ENCODE peak calls at places on chromosomes 3 and 15, in nine cellular contexts. R, F, L, D, N, J, M, C and I are unnamed samples.

GRCh38 chr3:186166036-186166435 is 57.1 kb upstream of the ETV5 start:
- DNase-seq in R (no peak), F (no peak), L (no peak), D (no peak), N (no peak), J (no peak), M (no peak), C (no peak), I (no peak)

GRCh38 chr15:101505610-101506337 is 16.3 kb upstream of the PCSK6 start:
- DNase-seq in R (no peak), F (no peak), L (no peak), D (no peak), N (no peak), J (no peak), M (no peak), C (no peak), I (no peak)

GRCh38 chr15:89163271-89164055 is 57.9 kb downstream of the RLBP1 start:
- DNase-seq in R (no peak), F (no peak), L (no peak), D (no peak), N (no peak), J (no peak), M (no peak), C (no peak), I (no peak)

GRCh38 chr3:87333393-87333892 is 57.1 kb upstream of the POU1F1 start:
- DNase-seq in R (no peak), F (peak; percentile 73), L (no peak), D (peak; percentile 98), N (peak; percentile 59), J (peak; percentile 44), M (no peak), C (no peak), I (no peak)

GRCh38 chr15:50145451-50145872 is 26.4 kb upstream of the ATP8B4 start:
- DNase-seq in R (peak; percentile 67), F (no peak), L (no peak), D (peak; percentile 84), N (peak; percentile 79), J (no peak), M (no peak), C (peak; percentile 16), I (peak; percentile 91)

GRCh38 chr15:74988007-74988800 is 7.2 kb upstream of the SCAMP5 start:
- DNase-seq in R (peak; percentile 51), F (no peak), L (no peak), D (peak; percentile 78), N (no peak), J (peak; percentile 50), M (peak; percentile 71), C (no peak), I (peak; percentile 68)

GRCh38 chr15:73632670-73633058 is 525 bp downstream of the NPTN start:
- DNase-seq in R (no peak), F (no peak), L (peak; percentile 58), D (no peak), N (no peak), J (no peak), M (peak; percentile 92), C (no peak), I (no peak)

GRCh38 chr15:71295242-71296031 is 180.2 kb downstream of the THSD4 start:
- DNase-seq in R (no peak), F (peak; percentile 99), L (no peak), D (peak; percentile 99), N (peak; percentile 99), J (peak; percentile 35), M (no peak), C (no peak), I (no peak)

GRCh38 chr3:141414141-141414689 is 45.9 kb downstream of the ZBTB38 start:
- DNase-seq in R (no peak), F (peak; percentile 76), L (no peak), D (no peak), N (peak; percentile 88), J (no peak), M (no peak), C (no peak), I (no peak)

DNA sequence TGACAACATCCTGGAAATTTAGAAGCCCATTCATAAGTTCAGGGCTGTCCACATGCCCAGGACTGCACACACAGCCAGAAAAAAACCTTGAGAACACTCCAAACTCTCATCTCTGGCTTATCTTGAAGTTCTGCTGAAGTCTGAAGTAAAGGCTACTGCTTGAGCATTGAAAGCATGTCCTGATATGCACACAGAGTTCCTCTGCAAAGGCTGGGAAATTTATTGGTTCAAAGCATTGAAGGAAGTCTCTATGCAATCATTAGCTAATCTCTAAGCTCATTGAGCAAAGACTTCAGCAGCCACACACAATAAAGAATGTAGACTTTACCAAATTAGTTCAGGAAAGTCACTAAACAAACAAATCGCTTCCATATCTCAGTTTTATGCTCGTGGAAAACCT is 162.0 kb upstream of the STT3B start:
- DNase-seq in R (no peak), F (no peak), L (no peak), D (no peak), N (no peak), J (no peak), M (no peak), C (no peak), I (peak; percentile 23)
- H3K4me3 ChIP-seq in R (no peak overlapping the region), F (no peak overlapping the region), L (no peak overlapping the region), D (no peak overlapping the region), N (no peak overlapping the region), J (no peak overlapping the region), M (no peak overlapping the region), C (no peak overlapping the region), I (no peak overlapping the region)

DNA sequence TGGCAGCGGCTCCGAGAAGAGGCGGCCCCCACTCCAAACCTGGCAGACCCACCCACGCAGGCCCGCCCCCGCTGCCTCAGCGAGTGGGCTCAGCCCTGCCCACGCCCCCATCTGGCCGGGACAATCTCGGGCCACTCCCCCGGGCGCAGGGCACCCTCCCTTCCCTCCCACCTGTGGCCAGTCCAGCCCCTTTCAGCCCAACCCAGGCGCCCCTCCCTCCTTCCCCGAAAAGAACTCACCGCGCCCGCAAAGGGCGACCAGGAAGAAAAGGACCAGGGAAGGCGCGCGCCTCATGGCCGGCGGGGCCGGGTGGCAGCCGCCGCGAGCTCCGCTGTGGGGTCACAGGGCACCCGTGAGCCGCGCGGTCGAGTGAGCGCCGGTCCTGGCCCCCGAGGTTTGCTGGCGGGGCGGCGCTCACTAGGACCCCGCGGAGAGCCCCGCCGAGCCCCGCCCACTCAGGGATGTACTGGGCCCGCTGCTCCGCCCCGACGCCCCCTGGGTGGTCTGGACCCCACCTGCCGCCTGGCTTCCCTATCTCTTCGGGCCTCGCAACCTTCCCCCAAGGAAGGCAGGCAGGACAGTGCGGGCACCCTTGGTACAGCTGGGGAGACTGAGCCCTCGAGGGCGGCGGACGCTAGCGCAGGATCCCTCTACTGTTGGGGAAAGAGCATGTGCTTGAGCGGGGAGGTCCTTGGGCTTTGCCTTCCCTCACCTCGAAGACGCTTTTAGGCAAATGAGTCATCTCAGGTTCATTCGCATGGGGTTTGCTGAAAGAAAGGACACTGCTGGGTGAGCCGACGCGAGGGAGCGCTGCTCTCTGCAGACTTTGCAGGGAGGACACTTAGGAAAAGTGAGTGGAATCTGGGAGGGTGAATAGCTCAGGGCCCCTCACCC is at the start of gene CHRNB4:
- DNase-seq in R (peak; percentile 86), F (no peak), L (no peak), D (no peak), N (no peak), J (peak; percentile 36), M (no peak), C (no peak), I (peak; percentile 41)
- TF ChIP-seq CTCF in R (peak; percentile 17), F (no peak), L (no peak), D (no peak), N (no peak), J (no peak), M (no peak), C (no peak), I (peak; percentile 21)

GRCh38 chr3:108136888-108137814 is 46.3 kb upstream of the CD47 start:
- DNase-seq in R (no peak), F (no peak), L (no peak), D (no peak), N (no peak), J (no peak), M (no peak), C (no peak), I (no peak)

GRCh38 chr3:108131795-108132134 is 40.9 kb upstream of the CD47 start:
- DNase-seq in R (no peak), F (no peak), L (no peak), D (no peak), N (no peak), J (no peak), M (no peak), C (no peak), I (no peak)

GRCh38 chr3:108133858-108134554 is 43.2 kb upstream of the CD47 start:
- DNase-seq in R (no peak), F (no peak), L (no peak), D (no peak), N (no peak), J (no peak), M (no peak), C (no peak), I (peak; percentile 10)

GRCh38 chr3:108132727-108133373 is 42.0 kb upstream of the CD47 start:
- DNase-seq in R (no peak), F (no peak), L (no peak), D (peak; percentile 42), N (no peak), J (no peak), M (no peak), C (no peak), I (no peak)

GRCh38 chr3:108134555-108134880 is 43.7 kb upstream of the CD47 start:
- DNase-seq in R (no peak), F (no peak), L (no peak), D (no peak), N (no peak), J (no peak), M (no peak), C (no peak), I (no peak)
- H3K4me3 ChIP-seq in R (no peak overlapping the region), F (no peak overlapping the region), L (no peak overlapping the region), D (no peak overlapping the region), N (no peak overlapping the region), J (no peak overlapping the region), M (no peak overlapping the region), C (peak overlapping the region; percentile 29), I (no peak overlapping the region)

GRCh38 chr3:77459926-77460325 is 420.0 kb downstream of the ROBO2 start:
- DNase-seq in R (no peak), F (no peak), L (no peak), D (no peak), N (no peak), J (no peak), M (no peak), C (no peak), I (no peak)
- TF ChIP-seq CTCF in R (no peak), F (no peak), L (no peak), D (no peak), N (no peak), J (no peak), M (no peak), C (no peak), I (no peak)

GRCh38 chr3:139588450-139588849 is 48.9 kb upstream of the RBP1 start:
- DNase-seq in R (peak; percentile 12), F (no peak), L (no peak), D (no peak), N (no peak), J (peak; percentile 25), M (no peak), C (no peak), I (peak; percentile 58)
- H3K4me3 ChIP-seq in R (no peak overlapping the region), F (no peak overlapping the region), L (no peak overlapping the region), D (no peak overlapping the region), N (no peak overlapping the region), J (no peak overlapping the region), M (no peak overlapping the region), C (no peak overlapping the region), I (no peak overlapping the region)